ENCODE peak calls at places on chromosomes 3 and 15, in eight cellular contexts. W, H, K, O, T, X, F and B are unnamed samples.

GRCh38 chr3:166013073-166013679 is 176.0 kb upstream of the BCHE start:
- DNase-seq in W (no peak), H (peak), K (no peak), O (no peak), T (no peak), X (peak), F (no peak), B (no peak)

GRCh38 chr15:59792359-59792758 is 103.2 kb upstream of the BNIP2 start:
- DNase-seq in W (no peak), H (no peak), K (peak), O (no peak), T (no peak), X (no peak), F (no peak), B (no peak)

GRCh38 chr3:88082854-88083253 is 23.8 kb downstream of the ZNF654 start:
- DNase-seq in W (no peak), H (no peak), K (no peak), O (no peak), T (no peak), X (no peak), F (no peak), B (no peak)

GRCh38 chr3:81466161-81466560 is 295.3 kb downstream of the GBE1 start:
- DNase-seq in W (no peak), H (no peak), K (no peak), O (no peak), T (no peak), X (no peak), F (no peak), B (no peak)

GRCh38 chr15:38878026-38878425 is 313.4 kb upstream of the RASGRP1 start:
- DNase-seq in W (no peak), H (no peak), K (no peak), O (no peak), T (no peak), X (no peak), F (no peak), B (no peak)

GRCh38 chr3:94101860-94102259 is 39.0 kb downstream of the NSUN3 start:
- DNase-seq in W (no peak), H (peak), K (no peak), O (no peak), T (no peak), X (no peak), F (no peak), B (no peak)

GRCh38 chr3:31841515-31841914 is 139.5 kb downstream of the OSBPL10 start:
- DNase-seq in W (no peak), H (no peak), K (no peak), O (no peak), T (no peak), X (no peak), F (no peak), B (no peak)

GRCh38 chr15:39770748-39771689 is 11.6 kb downstream of the FSIP1 start:
- DNase-seq in W (no peak), H (peak), K (no peak), O (no peak), T (no peak), X (no peak), F (no peak), B (no peak)

GRCh38 chr15:87031545-87032230 is 952.0 kb downstream of the AGBL1 start:
- DNase-seq in W (no peak), H (peak), K (no peak), O (no peak), T (no peak), X (no peak), F (no peak), B (no peak)

GRCh38 chr15:28456476-28457395 is 76.0 kb downstream of the GOLGA8G start:
- DNase-seq in W (no peak), H (no peak), K (peak), O (no peak), T (no peak), X (peak), F (peak), B (no peak)

GRCh38 chr15:78906310-78906608 is 33.6 kb downstream of the MORF4L1 start:
- DNase-seq in W (no peak), H (peak), K (no peak), O (no peak), T (no peak), X (no peak), F (no peak), B (no peak)

GRCh38 chr15:89002281-89002761 is 85.9 kb upstream of the ABHD2 start:
- DNase-seq in W (no peak), H (peak), K (no peak), O (no peak), T (no peak), X (no peak), F (no peak), B (no peak)

GRCh38 chr3:155282416-155283091 is 10.9 kb downstream of the STRIT1 start:
- DNase-seq in W (no peak), H (peak), K (no peak), O (no peak), T (no peak), X (no peak), F (no peak), B (no peak)

GRCh38 chr3:150146891-150147761 is 176.4 kb upstream of the PFN2 start:
- DNase-seq in W (no peak), H (peak), K (no peak), O (no peak), T (no peak), X (no peak), F (no peak), B (no peak)

GRCh38 chr15:48507416-48508065 is 138.0 kb downstream of the FBN1 start:
- DNase-seq in W (no peak), H (peak), K (no peak), O (peak), T (no peak), X (peak), F (peak), B (no peak)

GRCh38 chr3:177104299-177104992 is 92.8 kb downstream of the TBL1XR1 start:
- DNase-seq in W (no peak), H (peak), K (no peak), O (no peak), T (no peak), X (no peak), F (no peak), B (no peak)